ENCODE peak calls at places on chromosomes 3 and 15, in nine cellular contexts. B is ovary; C is AG04450; V is CD8-positive, alpha-beta T cell; M is uterus; H is colonic mucosa; P is sigmoid colon; K is heart left ventricle; U is H9. R is an unnamed sample.

GRCh38 chr3:57815034-57815433 is 58.9 kb downstream of the SLMAP start:
- DNase-seq in B (no peak), C (no peak), V (peak; percentile 51), M (no peak), H (no peak), P (no peak), K (no peak), U (no peak), R (no peak)

GRCh38 chr15:64249842-64250575 is 87.2 kb upstream of the PPIB start:
- DNase-seq in B (no peak), C (peak; percentile 20), V (no peak), M (no peak), H (no peak), P (no peak), K (no peak), U (no peak), R (no peak)

GRCh38 chr3:155254445-155254844 is 39.0 kb downstream of the STRIT1 start:
- DNase-seq in B (no peak), C (no peak), V (no peak), M (no peak), H (no peak), P (no peak), K (no peak), U (no peak), R (peak; percentile 23)

GRCh38 chr3:9422712-9423424 is 25.5 kb downstream of the SETD5 start:
- DNase-seq in B (peak; percentile 53), C (peak; percentile 92), V (no peak), M (peak; percentile 79), H (peak; percentile 94), P (peak; percentile 95), K (peak; percentile 89), U (peak; percentile 36), R (no peak)

GRCh38 chr3:42025388-42026138 is 63.7 kb upstream of the ULK4 start:
- DNase-seq in B (peak; percentile 87), C (peak; percentile 93), V (no peak), M (peak; percentile 92), H (peak; percentile 86), P (peak; percentile 98), K (peak; percentile 94), U (peak; percentile 93), R (peak; percentile 57)

GRCh38 chr3:69941439-69942176 is 57.9 kb upstream of the SAMMSON start:
- DNase-seq in B (no peak), C (peak; percentile 59), V (no peak), M (no peak), H (no peak), P (no peak), K (no peak), U (no peak), R (no peak)

GRCh38 chr3:134609821-134610454 is 40.9 kb downstream of the KY start:
- DNase-seq in B (no peak), C (no peak), V (peak; percentile 7), M (no peak), H (peak; percentile 11), P (no peak), K (no peak), U (no peak), R (no peak)

GRCh38 chr3:157445897-157446296 is 9.2 kb downstream of the PTX3 start:
- DNase-seq in B (no peak), C (no peak), V (no peak), M (no peak), H (no peak), P (no peak), K (no peak), U (no peak), R (peak; percentile 51)

GRCh38 chr3:27325419-27325818 is 43.8 kb downstream of the NEK10 start:
- DNase-seq in B (no peak), C (no peak), V (no peak), M (no peak), H (no peak), P (no peak), K (no peak), U (no peak), R (no peak)

GRCh38 chr3:30311781-30312180 is 294.6 kb upstream of the TGFBR2 start:
- DNase-seq in B (no peak), C (no peak), V (no peak), M (no peak), H (no peak), P (peak; percentile 71), K (peak; percentile 31), U (no peak), R (no peak)

GRCh38 chr3:151085889-151086483 is 522 bp downstream of the MED12L start:
- DNase-seq in B (peak; percentile 54), C (no peak), V (no peak), M (peak; percentile 23), H (peak; percentile 20), P (no peak), K (peak; percentile 21), U (peak; percentile 58), R (no peak)

GRCh38 chr15:76199106-76200082 is 111.9 kb downstream of the ETFA start:
- DNase-seq in B (no peak), C (peak; percentile 33), V (no peak), M (peak; percentile 79), H (no peak), P (peak; percentile 88), K (peak; percentile 72), U (no peak), R (no peak)

GRCh38 chr15:69457304-69458280 is 5.0 kb downstream of the RPLP1 start:
- DNase-seq in B (no peak), C (no peak), V (no peak), M (no peak), H (no peak), P (no peak), K (no peak), U (no peak), R (no peak)

GRCh38 chr3:13098192-13098591 is 25.0 kb upstream of the IQSEC1 start:
- DNase-seq in B (no peak), C (no peak), V (no peak), M (no peak), H (no peak), P (no peak), K (no peak), U (no peak), R (no peak)

GRCh38 chr3:88809993-88810392 is 297.4 kb upstream of the EPHA3 start:
- DNase-seq in B (no peak), C (no peak), V (no peak), M (no peak), H (no peak), P (no peak), K (no peak), U (no peak), R (no peak)

GRCh38 chr3:123582315-123582714 is 2.5 kb downstream of the HACD2 start:
- DNase-seq in B (no peak), C (no peak), V (no peak), M (no peak), H (peak; percentile 33), P (no peak), K (no peak), U (no peak), R (no peak)

GRCh38 chr3:38348903-38349302 is 2.3 kb downstream of the XYLB start:
- DNase-seq in B (no peak), C (no peak), V (no peak), M (no peak), H (no peak), P (no peak), K (no peak), U (no peak), R (peak; percentile 35)

GRCh38 chr15:101056366-101057334 is 137.5 kb downstream of the LRRK1 start:
- DNase-seq in B (no peak), C (no peak), V (no peak), M (no peak), H (no peak), P (peak; percentile 26), K (peak; percentile 12), U (no peak), R (peak; percentile 64)

GRCh38 chr15:36550650-36551049 is 28.8 kb upstream of the CDIN1 start:
- DNase-seq in B (no peak), C (no peak), V (no peak), M (no peak), H (no peak), P (no peak), K (no peak), U (no peak), R (no peak)

GRCh38 chr15:91966181-91966552 is 112.7 kb downstream of the SLCO3A1 start:
- DNase-seq in B (no peak), C (no peak), V (no peak), M (no peak), H (no peak), P (no peak), K (no peak), U (no peak), R (no peak)
- H3K27ac ChIP-seq in B (no peak overlapping the region), C (no peak overlapping the region), V (no peak overlapping the region), M (peak overlapping the region; percentile 18), H (no peak overlapping the region), P (no peak overlapping the region), K (peak overlapping the region; percentile 33), U (no peak overlapping the region), R (no peak overlapping the region)

DNA sequence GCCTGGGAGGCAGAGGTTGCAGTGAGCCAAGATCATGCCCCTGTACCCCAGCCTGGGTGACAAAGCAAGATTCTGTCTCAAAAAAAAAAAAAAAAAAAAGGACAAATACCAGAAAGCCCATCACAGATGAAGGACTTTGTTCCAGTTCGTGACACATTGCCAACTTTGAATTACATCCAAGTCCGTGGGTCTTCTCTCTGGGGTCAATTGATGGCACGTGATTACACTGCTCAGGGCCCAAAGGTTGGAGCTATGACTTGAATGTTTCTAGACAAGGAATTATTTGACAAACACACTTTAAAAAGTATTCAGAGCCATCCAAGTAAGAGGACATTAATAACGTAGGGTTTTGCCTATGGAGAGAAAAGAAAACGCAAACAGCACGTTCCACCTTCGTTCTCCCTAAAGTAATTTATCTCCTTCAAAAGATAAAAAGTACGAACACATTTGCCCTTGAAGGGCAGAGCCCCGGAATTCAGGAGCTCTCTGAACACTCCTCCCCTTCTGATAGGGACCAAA is 31.4 kb upstream of the ST3GAL6 start:
- DNase-seq in B (no peak), C (no peak), V (no peak), M (no peak), H (no peak), P (no peak), K (no peak), U (no peak), R (no peak)
- H3K27ac ChIP-seq in B (no peak overlapping the region), C (no peak overlapping the region), V (no peak overlapping the region), M (peak overlapping the region; percentile 76), H (no peak overlapping the region), P (peak overlapping the region; percentile 72), K (peak overlapping the region; percentile 80), U (no peak overlapping the region), R (no peak overlapping the region)

GRCh38 chr3:114874447-114874846 is 272.6 kb downstream of the ZBTB20 start:
- DNase-seq in B (no peak), C (no peak), V (no peak), M (no peak), H (no peak), P (peak; percentile 64), K (peak; percentile 30), U (no peak), R (no peak)
- H3K27ac ChIP-seq in B (no peak overlapping the region), C (no peak overlapping the region), V (no peak overlapping the region), M (peak overlapping the region; percentile 11), H (no peak overlapping the region), P (peak overlapping the region; percentile 60), K (no peak overlapping the region), U (no peak overlapping the region), R (no peak overlapping the region)

GRCh38 chr3:32819581-32820348 is 2.0 kb downstream of the TRIM71 start:
- DNase-seq in B (no peak), C (no peak), V (no peak), M (no peak), H (no peak), P (no peak), K (no peak), U (no peak), R (no peak)
- H3K27ac ChIP-seq in B (no peak overlapping the region), C (no peak overlapping the region), V (no peak overlapping the region), M (no peak overlapping the region), H (no peak overlapping the region), P (no peak overlapping the region), K (no peak overlapping the region), U (no peak overlapping the region), R (no peak overlapping the region)

GRCh38 chr3:61580982-61581654 is 19.7 kb downstream of the PTPRG start:
- DNase-seq in B (no peak), C (no peak), V (no peak), M (no peak), H (no peak), P (no peak), K (no peak), U (no peak), R (no peak)
- H3K27ac ChIP-seq in B (no peak overlapping the region), C (no peak overlapping the region), V (no peak overlapping the region), M (no peak overlapping the region), H (no peak overlapping the region), P (peak overlapping the region; percentile 21), K (no peak overlapping the region), U (no peak overlapping the region), R (no peak overlapping the region)

R was measured in HL-60.